ENCODE peak calls at places on chromosomes 4 and X, in four cellular contexts. One of them, this sample, is unnamed.

GRCh38 chr4:41160010-41160789 is 54.1 kb downstream of the APBB2 start:
- DNase-seq in right lobe of liver: no peak
- DNase-seq in H1: peak
- DNase-seq in ovary: no peak
- DNase-seq in this sample: peak

GRCh38 chr4:158895797-158896442 is 127.1 kb downstream of the FNIP2 start:
- DNase-seq in right lobe of liver: no peak
- DNase-seq in H1: no peak
- DNase-seq in ovary: no peak
- DNase-seq in this sample: no peak

GRCh38 chr4:74308215-74308614 is at the start of gene EPGN:
- DNase-seq in right lobe of liver: no peak
- DNase-seq in H1: no peak
- DNase-seq in ovary: no peak
- DNase-seq in this sample: no peak

GRCh38 chrX:136525738-136526606 is 6.0 kb upstream of the VGLL1 start:
- DNase-seq in right lobe of liver: peak
- DNase-seq in H1: no peak
- DNase-seq in ovary: peak
- DNase-seq in this sample: peak

GRCh38 chr4:5719329-5720055 is 8.5 kb downstream of the EVC start:
- DNase-seq in right lobe of liver: no peak
- DNase-seq in H1: no peak
- DNase-seq in ovary: no peak
- DNase-seq in this sample: no peak

GRCh38 chrX:121641560-121641959 is 594.1 kb downstream of the GLUD2 start:
- DNase-seq in right lobe of liver: no peak
- DNase-seq in H1: no peak
- DNase-seq in ovary: no peak
- DNase-seq in this sample: no peak

GRCh38 chr4:100641326-100641725 is 123.5 kb upstream of the EMCN start:
- DNase-seq in right lobe of liver: no peak
- DNase-seq in H1: no peak
- DNase-seq in ovary: no peak
- DNase-seq in this sample: no peak

GRCh38 chr4:38223801-38224236 is 263.6 kb downstream of the PTTG2 start:
- DNase-seq in right lobe of liver: peak
- DNase-seq in H1: no peak
- DNase-seq in ovary: no peak
- DNase-seq in this sample: no peak

GRCh38 chrX:22665818-22666217 is 333.9 kb upstream of the DDX53 start:
- DNase-seq in right lobe of liver: no peak
- DNase-seq in H1: no peak
- DNase-seq in ovary: no peak
- DNase-seq in this sample: no peak

GRCh38 chr4:53192496-53192895 is 173.4 kb downstream of the SCFD2 start:
- DNase-seq in right lobe of liver: no peak
- DNase-seq in H1: no peak
- DNase-seq in ovary: no peak
- DNase-seq in this sample: no peak

GRCh38 chr4:4595252-4595651 is 53.4 kb upstream of the STX18 start:
- DNase-seq in right lobe of liver: no peak
- DNase-seq in H1: no peak
- DNase-seq in ovary: no peak
- DNase-seq in this sample: no peak

GRCh38 chrX:148538582-148538981 is 38.2 kb downstream of the AFF2 start:
- DNase-seq in right lobe of liver: no peak
- DNase-seq in H1: no peak
- DNase-seq in ovary: no peak
- DNase-seq in this sample: no peak

GRCh38 chrX:17433965-17434364 is 59.0 kb downstream of the NHS start:
- DNase-seq in right lobe of liver: no peak
- DNase-seq in H1: no peak
- DNase-seq in ovary: no peak
- DNase-seq in this sample: no peak

GRCh38 chrX:36357855-36358254 is 438.3 kb downstream of the CFAP47 start:
- DNase-seq in right lobe of liver: no peak
- DNase-seq in H1: no peak
- DNase-seq in ovary: no peak
- DNase-seq in this sample: no peak

GRCh38 chr4:69829678-69830077 is 30.3 kb downstream of the SULT1E1 start:
- DNase-seq in right lobe of liver: no peak
- DNase-seq in H1: no peak
- DNase-seq in ovary: no peak
- DNase-seq in this sample: no peak
- TF ChIP-seq POLR2A in right lobe of liver: no peak
- TF ChIP-seq POLR2A in H1: no peak
- TF ChIP-seq POLR2A in ovary: no peak
- TF ChIP-seq POLR2A in this sample: no peak

DNA sequence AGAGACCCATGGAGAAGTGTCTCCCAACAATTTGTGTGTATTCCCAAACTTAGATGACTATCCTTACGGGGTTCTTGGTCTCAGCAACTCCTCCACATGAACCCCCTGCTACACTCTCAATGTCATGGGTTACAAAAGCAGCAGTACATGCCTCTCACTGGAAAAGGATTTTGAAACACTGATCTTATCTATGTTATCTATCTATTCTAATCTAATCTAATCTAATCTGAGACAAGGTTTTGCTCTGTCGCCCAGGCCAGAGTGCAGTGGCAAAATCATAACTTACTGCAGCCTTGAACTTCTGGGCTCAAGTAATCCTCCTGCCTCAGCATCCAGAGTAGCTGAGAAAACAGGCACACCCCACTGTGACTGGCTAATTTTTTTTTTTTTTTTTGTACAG is 19.3 kb downstream of the TSPAN5 start:
- DNase-seq in right lobe of liver: no peak
- DNase-seq in H1: no peak
- DNase-seq in ovary: no peak
- DNase-seq in this sample: no peak
- TF ChIP-seq POLR2A in right lobe of liver: no peak
- TF ChIP-seq POLR2A in H1: no peak
- TF ChIP-seq POLR2A in ovary: no peak
- TF ChIP-seq POLR2A in this sample: no peak

DNA sequence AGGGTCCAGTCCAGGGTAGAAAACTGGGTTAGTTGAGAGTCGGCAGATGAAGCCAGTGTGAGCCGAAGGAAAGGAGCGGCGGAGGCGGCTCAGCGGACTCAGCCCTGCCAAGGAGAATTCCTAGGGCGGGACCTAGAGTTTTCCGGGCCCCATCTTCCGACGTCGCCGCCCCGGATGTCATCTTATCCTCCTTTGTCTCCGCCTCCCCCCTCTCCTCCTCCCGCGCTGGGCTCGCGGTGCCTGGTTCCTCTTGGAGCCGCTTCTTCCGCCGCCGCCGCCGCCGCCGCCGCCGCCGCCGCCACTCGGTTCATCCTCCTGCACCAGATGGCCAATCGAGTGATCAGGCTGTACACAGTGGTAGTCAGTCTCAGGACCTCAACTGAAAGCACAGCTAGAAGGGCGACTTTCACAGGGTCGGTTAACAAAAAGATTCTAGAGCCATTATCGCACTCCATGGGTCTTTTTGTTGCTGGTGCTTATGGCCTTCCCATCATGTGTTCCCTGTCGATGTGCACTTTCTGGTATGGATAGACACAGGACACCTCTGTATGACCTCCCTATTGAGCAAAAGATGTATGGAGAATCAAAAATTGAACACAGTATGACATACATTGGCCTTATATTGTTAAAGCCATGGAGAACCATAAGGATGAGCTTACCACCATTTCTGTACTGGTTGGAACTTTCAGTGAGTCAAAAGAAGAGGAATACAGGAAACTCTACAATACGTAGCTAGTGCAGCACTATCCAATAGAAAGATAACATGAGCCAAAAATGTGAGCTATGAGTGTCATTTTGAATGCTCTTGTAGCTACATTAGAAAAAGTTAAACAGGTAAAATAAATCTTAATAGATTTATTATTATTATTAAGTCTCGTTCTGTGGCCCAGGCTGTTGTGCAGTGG is 32.4 kb upstream of the THOC2 start:
- DNase-seq in right lobe of liver: peak
- DNase-seq in H1: peak
- DNase-seq in ovary: peak
- DNase-seq in this sample: peak
- TF ChIP-seq POLR2A in right lobe of liver: no peak
- TF ChIP-seq POLR2A in H1: no peak
- TF ChIP-seq POLR2A in ovary: no peak
- TF ChIP-seq POLR2A in this sample: peak

DNA sequence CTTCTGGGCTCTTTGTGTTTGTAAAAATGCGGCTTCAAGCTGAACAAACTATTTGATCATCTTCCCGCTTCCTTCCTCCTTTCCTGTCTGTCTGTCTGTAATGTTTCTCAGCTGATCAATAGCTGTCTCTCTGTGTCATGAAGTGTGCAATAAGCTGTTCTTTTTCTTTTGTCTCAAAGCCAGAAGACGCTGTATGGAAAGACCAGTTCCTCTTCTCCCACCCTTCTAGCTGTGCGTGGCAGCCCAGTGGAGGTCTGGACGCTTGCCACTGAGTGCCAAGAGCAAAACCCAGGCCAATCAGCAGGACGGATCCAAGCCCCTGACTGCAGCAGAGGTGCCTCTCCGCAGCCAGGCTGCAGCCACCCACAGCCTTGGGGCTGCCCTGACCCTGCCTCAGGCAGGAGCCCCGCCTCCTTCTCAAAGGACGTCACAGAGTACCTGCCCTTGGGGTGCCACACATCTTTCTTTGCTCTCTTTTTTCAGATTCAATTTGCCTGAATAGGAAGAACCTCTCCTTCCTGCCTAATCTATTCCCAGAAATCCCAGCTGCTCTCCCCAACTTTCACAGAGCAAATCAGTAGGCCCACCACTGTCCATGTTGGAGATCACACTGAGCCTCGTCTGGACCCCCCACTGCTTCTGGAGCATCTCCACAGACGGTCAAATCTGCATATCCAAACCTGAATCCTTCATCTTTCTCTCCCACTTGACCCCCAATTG is 59.1 kb downstream of the MAML3 start:
- DNase-seq in right lobe of liver: peak
- DNase-seq in H1: no peak
- DNase-seq in ovary: no peak
- DNase-seq in this sample: no peak
- TF ChIP-seq POLR2A in right lobe of liver: no peak
- TF ChIP-seq POLR2A in H1: no peak
- TF ChIP-seq POLR2A in ovary: no peak
- TF ChIP-seq POLR2A in this sample: no peak